ENCODE peak calls at places on chromosomes 16 and 17, in eight cellular contexts. S is activated naive CD4-positive, alpha-beta T cell treated with anti-CD3 and anti-CD28 coated beads, Interleukin-2, amount 10 ng/mL, durations not matched to agents 7 days and 5 days; J is A549; Z is SW 1271; R is NCI-H524; L is NCI-H2029; Y is smooth muscle cell of the brain vasculature; G is activated T-cell treated with anti-CD3 and anti-CD28 coated beads for 24 hours. O is an unnamed sample.

GRCh38 chr17:596763-597644 is 117.6 kb downstream of the VPS53 start:
- DNase-seq in S (no peak), J (no peak), Z (no peak), R (no peak), L (peak; percentile 0), Y (no peak), G (peak; percentile 6), O (no peak)

GRCh38 chr17:31148205-31148604 is 53.4 kb downstream of the NF1 start:
- DNase-seq in S (no peak), J (no peak), Z (no peak), R (no peak), L (no peak), Y (no peak), G (no peak), O (no peak)

GRCh38 chr17:11461993-11462548 is 136.2 kb upstream of the DNAH9 start:
- DNase-seq in S (no peak), J (no peak), Z (no peak), R (no peak), L (no peak), Y (no peak), G (no peak), O (no peak)

GRCh38 chr16:68737730-68738590 is 868 bp downstream of the CDH1 start:
- DNase-seq in S (no peak), J (peak; percentile 73), Z (no peak), R (no peak), L (no peak), Y (no peak), G (no peak), O (no peak)

GRCh38 chr17:40425741-40426140 is 8.0 kb upstream of the TOP2A start:
- DNase-seq in S (no peak), J (no peak), Z (no peak), R (no peak), L (no peak), Y (no peak), G (no peak), O (no peak)

GRCh38 chr16:17538942-17539341 is 68.2 kb upstream of the XYLT1 start:
- DNase-seq in S (no peak), J (no peak), Z (no peak), R (no peak), L (no peak), Y (no peak), G (no peak), O (no peak)

GRCh38 chr17:67245694-67246397 is 850 bp upstream of the HELZ start:
- DNase-seq in S (peak; percentile 75), J (no peak), Z (no peak), R (no peak), L (no peak), Y (no peak), G (peak; percentile 25), O (peak; percentile 34)

GRCh38 chr17:47708864-47709541 is 15.0 kb downstream of the TBKBP1 start:
- DNase-seq in S (no peak), J (no peak), Z (no peak), R (no peak), L (no peak), Y (no peak), G (no peak), O (no peak)

GRCh38 chr17:9875441-9875840 is 29.6 kb downstream of the RCVRN start:
- DNase-seq in S (no peak), J (no peak), Z (no peak), R (no peak), L (no peak), Y (peak; percentile 62), G (no peak), O (no peak)

GRCh38 chr16:85931596-85932402 is 32.8 kb downstream of the IRF8 start:
- DNase-seq in S (no peak), J (no peak), Z (no peak), R (no peak), L (no peak), Y (no peak), G (no peak), O (no peak)

GRCh38 chr17:60832206-60832605 is 154.6 kb downstream of the BCAS3 start:
- DNase-seq in S (no peak), J (no peak), Z (no peak), R (no peak), L (no peak), Y (no peak), G (no peak), O (no peak)

GRCh38 chr16:68299571-68300453 is 10.9 kb downstream of the SLC7A6OS start:
- DNase-seq in S (no peak), J (no peak), Z (no peak), R (no peak), L (no peak), Y (no peak), G (no peak), O (no peak)

GRCh38 chr17:59892251-59892848 is 393 bp downstream of the TUBD1 start:
- DNase-seq in S (no peak), J (no peak), Z (no peak), R (no peak), L (no peak), Y (no peak), G (no peak), O (no peak)

GRCh38 chr17:59001158-59001814 is 105.4 kb downstream of the TRIM37 start:
- DNase-seq in S (peak; percentile 86), J (no peak), Z (no peak), R (no peak), L (no peak), Y (no peak), G (peak; percentile 63), O (peak; percentile 74)

GRCh38 chr17:74325376-74325742 is 667 bp upstream of the KIF19 start:
- DNase-seq in S (no peak), J (no peak), Z (no peak), R (no peak), L (no peak), Y (no peak), G (no peak), O (no peak)

GRCh38 chr17:17682737-17683675 is 1.7 kb downstream of the RAI1 start:
- DNase-seq in S (peak; percentile 74), J (peak; percentile 66), Z (no peak), R (peak; percentile 24), L (peak; percentile 15), Y (peak; percentile 62), G (peak; percentile 53), O (peak; percentile 46)

GRCh38 chr16:57115504-57116182 is 23.3 kb downstream of the CPNE2 start:
- DNase-seq in S (no peak), J (no peak), Z (no peak), R (no peak), L (no peak), Y (peak; percentile 75), G (no peak), O (no peak)

GRCh38 chr17:31294839-31295488 is 2.1 kb downstream of the OMG start:
- DNase-seq in S (no peak), J (no peak), Z (no peak), R (no peak), L (no peak), Y (no peak), G (no peak), O (no peak)

GRCh38 chr16:85209526-85210121 is 97.4 kb upstream of the CIBAR2 start:
- DNase-seq in S (no peak), J (no peak), Z (no peak), R (no peak), L (no peak), Y (no peak), G (no peak), O (no peak)

GRCh38 chr17:35890774-35891155 is 10.6 kb upstream of the CCL5 start:
- DNase-seq in S (peak; percentile 61), J (no peak), Z (no peak), R (no peak), L (peak; percentile 92), Y (no peak), G (no peak), O (peak; percentile 33)

GRCh38 chr16:87603684-87604571 is 1.6 kb downstream of the JPH3 start:
- DNase-seq in S (no peak), J (no peak), Z (no peak), R (peak; percentile 63), L (no peak), Y (no peak), G (no peak), O (no peak)

GRCh38 chr17:41868568-41868967 is 3.3 kb upstream of the KLHL11 start:
- DNase-seq in S (peak; percentile 23), J (no peak), Z (no peak), R (no peak), L (no peak), Y (no peak), G (no peak), O (no peak)

GRCh38 chr17:63096426-63096825 is 130.4 kb downstream of the TANC2 start:
- DNase-seq in S (no peak), J (no peak), Z (no peak), R (no peak), L (no peak), Y (no peak), G (no peak), O (no peak)

GRCh38 chr17:46024590-46024989 is 25.5 kb downstream of the STH start:
- DNase-seq in S (no peak), J (no peak), Z (no peak), R (no peak), L (no peak), Y (no peak), G (no peak), O (no peak)

GRCh38 chr16:72901012-72901411 is 146.9 kb downstream of the ZFHX3 start:
- DNase-seq in S (no peak), J (no peak), Z (no peak), R (no peak), L (no peak), Y (no peak), G (no peak), O (no peak)

GRCh38 chr17:78789149-78789662 is 7.1 kb upstream of the CYTH1 start:
- DNase-seq in S (no peak), J (no peak), Z (no peak), R (peak; percentile 97), L (peak; percentile 59), Y (no peak), G (no peak), O (no peak)

GRCh38 chr16:68972008-68972407 is 128.7 kb downstream of the TANGO6 start:
- DNase-seq in S (no peak), J (no peak), Z (no peak), R (peak; percentile 48), L (no peak), Y (no peak), G (no peak), O (no peak)

GRCh38 chr17:67386965-67387551 is 10.0 kb downstream of the PITPNC1 start:
- DNase-seq in S (peak; percentile 72), J (peak; percentile 82), Z (peak; percentile 17), R (peak; percentile 36), L (peak; percentile 12), Y (no peak), G (peak; percentile 58), O (peak; percentile 47)

GRCh38 chr16:82672676-82673075 is 45.9 kb downstream of the CDH13 start:
- DNase-seq in S (no peak), J (no peak), Z (no peak), R (no peak), L (no peak), Y (no peak), G (no peak), O (no peak)

GRCh38 chr17:50062323-50063243 is 6.7 kb downstream of the ITGA3 start:
- DNase-seq in S (no peak), J (peak; percentile 99), Z (peak; percentile 96), R (no peak), L (peak; percentile 43), Y (no peak), G (no peak), O (no peak)

GRCh38 chr16:79839851-79840321 is 239.3 kb upstream of the MAF start:
- DNase-seq in S (no peak), J (no peak), Z (no peak), R (no peak), L (no peak), Y (no peak), G (no peak), O (no peak)

GRCh38 chr17:40726919-40727318 is 23.4 kb upstream of the KRT24 start:
- DNase-seq in S (no peak), J (no peak), Z (no peak), R (no peak), L (no peak), Y (no peak), G (no peak), O (no peak)

GRCh38 chr17:46964315-46965265 is 14.5 kb downstream of the RPRML start:
- DNase-seq in S (peak; percentile 44), J (no peak), Z (no peak), R (no peak), L (no peak), Y (no peak), G (no peak), O (no peak)

GRCh38 chr17:27549251-27549919 is 81.6 kb upstream of the LGALS9 start:
- DNase-seq in S (no peak), J (no peak), Z (no peak), R (no peak), L (no peak), Y (no peak), G (no peak), O (no peak)

O was measured in activated T-helper 2 cell treated with anti-CD3 and anti-CD28 coated beads, Interferon-gamma antibody, Interleukin-2, Interleukin-4, amounts not matched to agents 10 μg/mL and 5 μg/mL and 100 μg/mL, durations not matched to agents 14 hours and 24 hours and 36 hours.